ENCODE peak calls at places on chromosome 16, in ten cellular contexts. R, F, U, P, N, I, V, G, E and C are unnamed samples.

GRCh38 chr16:12178251-12178990 is 201.9 kb downstream of the SNX29 start:
- DNase-seq in R (no peak), F (no peak), U (no peak), P (peak; percentile 71), N (no peak), I (peak; percentile 73), V (peak; percentile 62), G (peak; percentile 45), E (no peak), C (no peak)

GRCh38 chr16:9128346-9129342 is 37.2 kb downstream of the HAPSTR1 start:
- DNase-seq in R (peak; percentile 48), F (no peak), U (no peak), P (no peak), N (no peak), I (no peak), V (no peak), G (no peak), E (no peak), C (no peak)

GRCh38 chr16:27748868-27749546 is 199.1 kb downstream of the KATNIP start:
- DNase-seq in R (no peak), F (peak; percentile 43), U (no peak), P (peak; percentile 94), N (peak; percentile 49), I (peak; percentile 76), V (peak; percentile 77), G (peak; percentile 39), E (peak; percentile 85), C (peak; percentile 81)

GRCh38 chr16:23174622-23175021 is 7.9 kb upstream of the SCNN1G start:
- DNase-seq in R (no peak), F (no peak), U (no peak), P (peak; percentile 41), N (no peak), I (peak; percentile 8), V (peak; percentile 10), G (no peak), E (no peak), C (no peak)

GRCh38 chr16:54538241-54538640 is 251.7 kb upstream of the IRX3 start:
- DNase-seq in R (no peak), F (no peak), U (no peak), P (no peak), N (no peak), I (no peak), V (no peak), G (no peak), E (no peak), C (no peak)

GRCh38 chr16:87474017-87474416 is 18.8 kb downstream of the ZCCHC14 start:
- DNase-seq in R (no peak), F (no peak), U (no peak), P (no peak), N (no peak), I (no peak), V (no peak), G (no peak), E (no peak), C (no peak)

GRCh38 chr16:89143201-89143741 is 28.3 kb upstream of the CDH15 start:
- DNase-seq in R (no peak), F (no peak), U (no peak), P (no peak), N (no peak), I (no peak), V (no peak), G (no peak), E (no peak), C (peak; percentile 57)

GRCh38 chr16:54355251-54355650 is 68.7 kb upstream of the IRX3 start:
- DNase-seq in R (no peak), F (no peak), U (no peak), P (peak; percentile 48), N (no peak), I (peak; percentile 29), V (peak; percentile 61), G (no peak), E (no peak), C (no peak)

GRCh38 chr16:56632160-56632847 is at the start of gene MT1M:
- DNase-seq in R (peak; percentile 88), F (no peak), U (no peak), P (peak; percentile 55), N (no peak), I (no peak), V (no peak), G (no peak), E (no peak), C (peak; percentile 93)

GRCh38 chr16:82867425-82867824 is 240.7 kb downstream of the CDH13 start:
- DNase-seq in R (no peak), F (no peak), U (no peak), P (peak; percentile 12), N (no peak), I (no peak), V (peak; percentile 25), G (no peak), E (no peak), C (no peak)

GRCh38 chr16:51630051-51630450 is 479.0 kb upstream of the SALL1 start:
- DNase-seq in R (no peak), F (no peak), U (no peak), P (no peak), N (no peak), I (no peak), V (no peak), G (no peak), E (no peak), C (no peak)

GRCh38 chr16:75682308-75682707 is 5.5 kb upstream of the CPHXL2 start:
- DNase-seq in R (no peak), F (no peak), U (no peak), P (no peak), N (no peak), I (no peak), V (no peak), G (no peak), E (no peak), C (no peak)

DNA sequence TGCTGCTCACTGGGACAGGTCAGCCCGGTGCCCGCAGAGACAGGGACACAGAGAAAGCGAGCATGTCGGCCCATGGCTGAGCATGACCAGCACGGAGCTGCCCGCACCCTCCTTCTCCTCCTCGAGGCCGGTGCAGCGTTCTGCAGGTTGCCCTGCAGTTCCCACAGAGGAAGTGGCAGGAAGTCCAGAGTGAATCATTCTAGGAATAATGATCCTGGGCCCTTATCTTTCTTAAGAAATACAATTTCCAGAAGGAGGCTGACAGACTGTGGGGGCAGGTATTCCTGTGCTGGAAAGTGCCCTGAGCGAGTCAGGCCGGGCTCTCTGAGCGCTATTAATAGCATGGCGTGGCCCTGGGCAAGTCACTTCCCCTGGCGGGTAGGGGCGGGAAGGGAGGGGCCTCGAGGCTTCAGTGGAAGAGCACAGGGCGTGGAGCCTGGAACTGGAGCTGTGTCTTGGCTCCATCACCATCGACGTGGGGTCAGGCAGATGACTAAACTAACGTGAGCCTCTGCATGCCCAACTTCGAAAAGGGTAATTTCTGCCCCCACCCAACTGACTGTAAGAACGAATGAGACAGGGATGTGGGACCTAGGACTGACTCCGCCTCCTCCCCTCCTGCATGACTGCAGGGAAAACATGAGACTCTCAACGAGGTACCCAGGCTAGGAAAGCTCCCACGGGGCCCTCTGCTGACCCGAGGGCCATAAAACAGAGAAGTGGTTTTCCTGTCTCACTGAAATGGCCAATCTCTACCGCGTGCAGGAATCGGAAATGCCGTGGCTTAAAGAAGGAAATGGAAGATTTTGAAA is 9.8 kb downstream of the TMEM204 start:
- DNase-seq in R (peak; percentile 88), F (peak; percentile 38), U (no peak), P (peak; percentile 58), N (peak; percentile 61), I (peak; percentile 91), V (peak; percentile 37), G (no peak), E (peak; percentile 57), C (peak; percentile 91)
- TF ChIP-seq CTCF in R (no peak), F (no peak), U (no peak), P (no peak), N (peak; percentile 11), I (no peak), V (no peak), G (no peak), E (peak; percentile 13), C (no peak)

GRCh38 chr16:2195316-2196161 is 866 bp downstream of the CASKIN1 start:
- DNase-seq in R (no peak), F (no peak), U (no peak), P (no peak), N (no peak), I (no peak), V (no peak), G (no peak), E (no peak), C (no peak)

GRCh38 chr16:2196981-2197511 is 641 bp upstream of the CASKIN1 start:
- DNase-seq in R (no peak), F (no peak), U (no peak), P (no peak), N (no peak), I (no peak), V (no peak), G (no peak), E (no peak), C (no peak)

GRCh38 chr16:2196162-2196980 is at the start of gene CASKIN1:
- DNase-seq in R (no peak), F (no peak), U (no peak), P (peak; percentile 55), N (no peak), I (no peak), V (no peak), G (no peak), E (no peak), C (no peak)

GRCh38 chr16:2194166-2194834 is 2.1 kb downstream of the CASKIN1 start:
- DNase-seq in R (no peak), F (no peak), U (no peak), P (peak; percentile 76), N (peak; percentile 29), I (no peak), V (peak; percentile 42), G (no peak), E (no peak), C (no peak)

GRCh38 chr16:2194852-2195315 is 1.5 kb downstream of the CASKIN1 start:
- DNase-seq in R (no peak), F (no peak), U (no peak), P (peak; percentile 57), N (no peak), I (peak; percentile 53), V (peak; percentile 42), G (no peak), E (no peak), C (no peak)
- H3K4me3 ChIP-seq in R (no peak overlapping the region), F (no peak overlapping the region), U (peak overlapping the region; percentile 71), P (no peak overlapping the region), N (no peak overlapping the region), I (no peak overlapping the region), V (no peak overlapping the region), G (no peak overlapping the region), E (no peak overlapping the region), C (no peak overlapping the region)

GRCh38 chr16:5615868-5616642 is 518.5 kb upstream of the EEF2KMT start:
- DNase-seq in R (no peak), F (peak; percentile 7), U (peak; percentile 62), P (peak; percentile 16), N (peak; percentile 6), I (no peak), V (no peak), G (no peak), E (no peak), C (peak; percentile 68)
- TF ChIP-seq CTCF in R (peak; percentile 11), F (peak; percentile 37), U (peak; percentile 90), P (peak; percentile 51), N (peak; percentile 58), I (peak; percentile 36), V (no peak), G (no peak), E (peak; percentile 19), C (peak; percentile 44)

DNA sequence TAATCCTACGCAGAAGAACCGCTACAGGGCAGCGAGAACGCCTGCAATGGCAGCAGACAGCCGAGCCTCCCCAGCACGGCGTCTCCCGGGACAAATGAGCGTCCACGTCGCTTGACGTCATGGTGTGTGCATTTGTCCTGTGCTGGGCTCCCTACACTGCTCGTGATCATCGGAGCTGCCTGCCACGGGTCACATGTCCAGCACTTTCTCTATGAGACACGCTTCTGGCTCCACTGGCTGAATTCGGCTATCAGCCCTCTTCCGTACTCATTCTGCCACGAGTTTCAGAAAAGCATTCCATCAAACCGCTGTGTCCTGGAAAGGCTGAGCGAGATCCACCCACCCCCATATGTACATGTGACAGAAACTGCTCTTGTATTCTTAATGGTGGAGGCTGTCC is 28.4 kb upstream of the SHCBP1 start:
- DNase-seq in R (peak; percentile 71), F (peak; percentile 20), U (no peak), P (no peak), N (no peak), I (peak; percentile 68), V (peak; percentile 82), G (no peak), E (no peak), C (no peak)
- H3K4me3 ChIP-seq in R (no peak overlapping the region), F (no peak overlapping the region), U (peak overlapping the region; percentile 31), P (no peak overlapping the region), N (no peak overlapping the region), I (no peak overlapping the region), V (peak overlapping the region; percentile 51), G (peak overlapping the region; percentile 20), E (no peak overlapping the region), C (no peak overlapping the region)